ENCODE peak calls at places on chromosomes 11 and 22, in seven cellular contexts. One of them, this sample, is unnamed.

GRCh38 chr22:40609216-40609615 is 27.3 kb downstream of the MRTFA start:
- DNase-seq in neuronal stem cell: no peak
- DNase-seq in H9: no peak
- DNase-seq in mesendoderm: no peak
- DNase-seq in trophoblast cell: no peak
- DNase-seq in mesenchymal stem cell: no peak
- DNase-seq in IMR-90: no peak
- DNase-seq in this sample: no peak

GRCh38 chr11:45319077-45319476 is 32.9 kb upstream of the SYT13 start:
- DNase-seq in trophoblast cell: no peak
- DNase-seq in neuronal stem cell: no peak
- DNase-seq in IMR-90: no peak
- DNase-seq in H9: no peak
- DNase-seq in mesenchymal stem cell: no peak
- DNase-seq in mesendoderm: no peak
- DNase-seq in this sample: no peak

GRCh38 chr22:49209452-49210195 is 618.0 kb downstream of the BRD1 start:
- DNase-seq in H9: peak
- DNase-seq in neuronal stem cell: no peak
- DNase-seq in mesendoderm: no peak
- DNase-seq in mesenchymal stem cell: no peak
- DNase-seq in IMR-90: no peak
- DNase-seq in trophoblast cell: no peak
- DNase-seq in this sample: peak

GRCh38 chr11:724733-725386 is 18.8 kb downstream of the EPS8L2 start:
- DNase-seq in neuronal stem cell: no peak
- DNase-seq in H9: no peak
- DNase-seq in mesenchymal stem cell: no peak
- DNase-seq in trophoblast cell: no peak
- DNase-seq in mesendoderm: no peak
- DNase-seq in IMR-90: no peak
- DNase-seq in this sample: no peak

GRCh38 chr11:68373189-68373809 is 60.9 kb downstream of the LRP5 start:
- DNase-seq in IMR-90: peak
- DNase-seq in H9: no peak
- DNase-seq in trophoblast cell: no peak
- DNase-seq in mesendoderm: no peak
- DNase-seq in mesenchymal stem cell: peak
- DNase-seq in neuronal stem cell: no peak
- DNase-seq in this sample: no peak

GRCh38 chr11:125070699-125071254 is 7.7 kb downstream of the SLC37A2 start:
- DNase-seq in neuronal stem cell: no peak
- DNase-seq in mesendoderm: no peak
- DNase-seq in IMR-90: peak
- DNase-seq in mesenchymal stem cell: peak
- DNase-seq in H9: no peak
- DNase-seq in trophoblast cell: peak
- DNase-seq in this sample: no peak

GRCh38 chr22:43333978-43334377 is 9.2 kb downstream of the SCUBE1 start:
- DNase-seq in neuronal stem cell: no peak
- DNase-seq in trophoblast cell: no peak
- DNase-seq in mesenchymal stem cell: no peak
- DNase-seq in IMR-90: no peak
- DNase-seq in H9: no peak
- DNase-seq in mesendoderm: no peak
- DNase-seq in this sample: no peak

GRCh38 chr11:128457874-128458273 is 129.5 kb downstream of the ETS1 start:
- DNase-seq in mesendoderm: no peak
- DNase-seq in IMR-90: no peak
- DNase-seq in H9: no peak
- DNase-seq in mesenchymal stem cell: no peak
- DNase-seq in neuronal stem cell: no peak
- DNase-seq in trophoblast cell: no peak
- DNase-seq in this sample: no peak

GRCh38 chr11:68659158-68659921 is 25.0 kb upstream of the GAL start:
- DNase-seq in mesenchymal stem cell: peak
- DNase-seq in H9: peak
- DNase-seq in neuronal stem cell: no peak
- DNase-seq in mesendoderm: no peak
- DNase-seq in trophoblast cell: no peak
- DNase-seq in IMR-90: peak
- DNase-seq in this sample: no peak

GRCh38 chr11:120141144-120142071 is 3.5 kb upstream of the TRIM29 start:
- DNase-seq in mesenchymal stem cell: no peak
- DNase-seq in trophoblast cell: no peak
- DNase-seq in IMR-90: no peak
- DNase-seq in mesendoderm: no peak
- DNase-seq in neuronal stem cell: no peak
- DNase-seq in H9: peak
- DNase-seq in this sample: no peak

GRCh38 chr11:113818426-113818825 is 38.8 kb downstream of the CLDN25 start:
- DNase-seq in H9: no peak
- DNase-seq in neuronal stem cell: no peak
- DNase-seq in IMR-90: no peak
- DNase-seq in mesendoderm: no peak
- DNase-seq in trophoblast cell: no peak
- DNase-seq in mesenchymal stem cell: no peak
- DNase-seq in this sample: no peak

GRCh38 chr11:116721983-116722382 is 50.8 kb downstream of the BUD13 start:
- DNase-seq in H9: no peak
- DNase-seq in mesendoderm: no peak
- DNase-seq in trophoblast cell: no peak
- DNase-seq in mesenchymal stem cell: no peak
- DNase-seq in IMR-90: no peak
- DNase-seq in neuronal stem cell: no peak
- DNase-seq in this sample: no peak

DNA sequence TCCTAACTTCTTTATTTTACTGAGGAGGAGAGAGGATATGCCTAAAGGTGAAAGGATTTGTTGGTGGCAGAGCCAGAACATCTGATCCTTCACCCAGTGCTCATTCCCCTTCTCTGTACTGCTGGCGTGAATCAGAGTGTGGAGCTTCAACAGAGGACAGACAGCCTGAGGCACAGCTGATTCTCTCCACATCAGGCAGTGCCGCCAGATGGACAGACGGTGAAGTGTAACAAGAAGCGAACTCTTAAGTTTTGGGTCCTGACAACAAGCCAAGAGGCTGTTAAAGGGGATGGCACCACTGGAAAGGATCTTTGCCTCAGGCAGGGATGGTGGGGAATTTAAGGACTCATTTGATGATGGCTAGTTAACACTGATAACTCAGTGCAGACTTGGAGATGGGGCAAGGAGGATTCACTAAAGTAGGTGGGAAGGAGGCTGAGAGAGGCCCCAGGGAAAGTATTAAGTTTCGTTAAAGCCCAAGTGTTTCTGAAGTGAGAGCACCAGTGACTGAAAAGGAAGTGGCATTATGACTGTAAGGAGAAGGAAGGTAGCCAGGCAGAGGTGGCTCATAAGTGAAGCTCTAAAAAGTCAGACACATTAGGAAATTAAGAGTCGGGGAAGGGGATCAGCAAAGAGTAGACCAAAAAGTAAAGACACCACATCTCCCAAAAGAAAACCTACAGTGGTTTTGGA is 81.3 kb downstream of the CLPB start:
- DNase-seq in neuronal stem cell: peak
- DNase-seq in mesendoderm: peak
- DNase-seq in IMR-90: peak
- DNase-seq in trophoblast cell: peak
- DNase-seq in H9: peak
- DNase-seq in mesenchymal stem cell: peak
- DNase-seq in this sample: no peak
- H3K27ac ChIP-seq in neuronal stem cell: no peak
- H3K27ac ChIP-seq in mesendoderm: no peak
- H3K27ac ChIP-seq in IMR-90: no peak
- H3K27ac ChIP-seq in trophoblast cell: peak
- H3K27ac ChIP-seq in H9: no peak
- H3K27ac ChIP-seq in mesenchymal stem cell: no peak
- H3K27ac ChIP-seq in this sample: no peak

GRCh38 chr11:70351646-70352045 is 46.7 kb upstream of the CTTN start:
- DNase-seq in mesendoderm: no peak
- DNase-seq in neuronal stem cell: no peak
- DNase-seq in IMR-90: no peak
- DNase-seq in H9: no peak
- DNase-seq in mesenchymal stem cell: no peak
- DNase-seq in trophoblast cell: no peak
- DNase-seq in this sample: no peak
- H2AK5ac ChIP-seq in mesendoderm: no peak
- H2AK5ac ChIP-seq in neuronal stem cell: no peak
- H2AK5ac ChIP-seq in IMR-90: no peak
- H2AK5ac ChIP-seq in H9: no peak
- H2AK5ac ChIP-seq in mesenchymal stem cell: no peak
- H2AK5ac ChIP-seq in trophoblast cell: no peak
- H2AK5ac ChIP-seq in this sample: no peak

GRCh38 chr22:37229012-37229804 is 14.9 kb downstream of the RAC2 start:
- DNase-seq in neuronal stem cell: no peak
- DNase-seq in trophoblast cell: no peak
- DNase-seq in mesendoderm: no peak
- DNase-seq in mesenchymal stem cell: peak
- DNase-seq in IMR-90: peak
- DNase-seq in H9: no peak
- DNase-seq in this sample: no peak
- H3K27ac ChIP-seq in neuronal stem cell: no peak
- H3K27ac ChIP-seq in trophoblast cell: no peak
- H3K27ac ChIP-seq in mesendoderm: no peak
- H3K27ac ChIP-seq in mesenchymal stem cell: peak
- H3K27ac ChIP-seq in IMR-90: peak
- H3K27ac ChIP-seq in H9: no peak
- H3K27ac ChIP-seq in this sample: no peak

DNA sequence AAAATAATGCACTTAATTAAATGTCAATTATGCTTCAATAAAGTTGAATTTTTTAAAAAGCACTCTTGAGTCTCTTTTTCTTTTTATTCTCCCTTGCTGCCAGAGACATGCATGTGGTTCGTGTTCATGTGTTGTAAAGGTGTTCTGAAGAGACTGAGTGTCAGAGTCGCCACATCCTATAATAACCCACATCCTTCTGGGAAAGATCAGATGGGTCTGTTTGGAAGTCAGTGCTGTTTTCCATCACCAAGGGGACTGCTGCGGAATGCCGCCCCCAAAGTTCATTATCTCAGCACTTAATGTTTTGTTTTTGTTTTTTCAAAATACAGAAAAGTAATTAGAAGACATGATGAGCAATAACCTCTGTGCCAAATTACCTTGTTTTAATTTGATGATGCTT is 56.9 kb upstream of the EIF3M start:
- DNase-seq in trophoblast cell: no peak
- DNase-seq in mesenchymal stem cell: no peak
- DNase-seq in IMR-90: no peak
- DNase-seq in neuronal stem cell: no peak
- DNase-seq in mesendoderm: no peak
- DNase-seq in H9: no peak
- DNase-seq in this sample: no peak
- H2AK5ac ChIP-seq in trophoblast cell: no peak
- H2AK5ac ChIP-seq in mesenchymal stem cell: no peak
- H2AK5ac ChIP-seq in IMR-90: no peak
- H2AK5ac ChIP-seq in neuronal stem cell: no peak
- H2AK5ac ChIP-seq in mesendoderm: no peak
- H2AK5ac ChIP-seq in H9: no peak
- H2AK5ac ChIP-seq in this sample: no peak

This sample was measured in H1.